ENCODE peak calls at places on chromosomes 5 and 9, in seven cellular contexts. K is WERI-Rb-1; C is esophagus muscularis mucosa; L is CD8-positive, alpha-beta memory T cell; O is sigmoid colon; A is esophagus squamous epithelium; J is small intestine. W is an unnamed sample.

GRCh38 chr5:137734962-137735530 is 843 bp downstream of the KLHL3 start:
- DNase-seq in K (peak; percentile 30), C (no peak), L (no peak), O (peak; percentile 68), A (no peak), J (peak; percentile 50), W (no peak)

GRCh38 chr9:117343416-117343815 is 71.4 kb downstream of the ASTN2 start:
- DNase-seq in K (no peak), C (no peak), L (no peak), O (no peak), A (no peak), J (no peak), W (no peak)

GRCh38 chr9:14119694-14120514 is 194.0 kb downstream of the NFIB start:
- DNase-seq in K (no peak), C (no peak), L (no peak), O (no peak), A (no peak), J (no peak), W (no peak)

GRCh38 chr5:65620021-65620420 is 4.1 kb downstream of the TRIM23 start:
- DNase-seq in K (no peak), C (no peak), L (no peak), O (no peak), A (no peak), J (no peak), W (no peak)

GRCh38 chr9:99353408-99353807 is 131.3 kb downstream of the SEC61B start:
- DNase-seq in K (no peak), C (no peak), L (no peak), O (peak; percentile 82), A (no peak), J (no peak), W (no peak)

GRCh38 chr9:133995012-133995896 is 3.1 kb upstream of the VAV2 start:
- DNase-seq in K (peak; percentile 52), C (no peak), L (no peak), O (no peak), A (no peak), J (no peak), W (no peak)

GRCh38 chr9:129109504-129109903 is 1.1 kb downstream of the CRAT start:
- DNase-seq in K (peak; percentile 53), C (no peak), L (no peak), O (peak; percentile 86), A (no peak), J (peak; percentile 46), W (no peak)

GRCh38 chr5:151092750-151093149 is 11.9 kb upstream of the TNIP1 start:
- DNase-seq in K (no peak), C (no peak), L (no peak), O (peak; percentile 74), A (no peak), J (peak; percentile 62), W (no peak)

GRCh38 chr5:141647851-141648250 is 3.4 kb downstream of the FCHSD1 start:
- DNase-seq in K (no peak), C (no peak), L (no peak), O (no peak), A (no peak), J (no peak), W (no peak)

GRCh38 chr9:117153021-117153420 is 261.8 kb downstream of the ASTN2 start:
- DNase-seq in K (no peak), C (peak; percentile 87), L (no peak), O (no peak), A (no peak), J (no peak), W (no peak)

GRCh38 chr5:124773291-124774001 is 27.0 kb upstream of the ZNF608 start:
- DNase-seq in K (no peak), C (no peak), L (no peak), O (no peak), A (no peak), J (no peak), W (no peak)

GRCh38 chr5:52870448-52870847 is 82.7 kb downstream of the ITGA1 start:
- DNase-seq in K (peak; percentile 36), C (no peak), L (no peak), O (no peak), A (no peak), J (no peak), W (no peak)

GRCh38 chr5:133199366-133199901 is 147.6 kb downstream of the HSPA4 start:
- DNase-seq in K (no peak), C (peak; percentile 79), L (no peak), O (no peak), A (no peak), J (no peak), W (no peak)

GRCh38 chr5:14108170-14108996 is 34.8 kb upstream of the TRIO start:
- DNase-seq in K (peak; percentile 68), C (no peak), L (no peak), O (peak; percentile 86), A (no peak), J (peak; percentile 67), W (peak; percentile 3)

GRCh38 chr5:71816307-71816706 is 97.2 kb downstream of the CARTPT start:
- DNase-seq in K (no peak), C (no peak), L (no peak), O (no peak), A (no peak), J (peak; percentile 5), W (no peak)

GRCh38 chr5:40464461-40464860 is 215.3 kb upstream of the PTGER4 start:
- DNase-seq in K (no peak), C (no peak), L (no peak), O (no peak), A (no peak), J (no peak), W (no peak)

GRCh38 chr5:168696611-168697010 is 117.4 kb upstream of the PANK3 start:
- DNase-seq in K (no peak), C (no peak), L (no peak), O (no peak), A (no peak), J (no peak), W (no peak)

GRCh38 chr9:98864257-98865180 is 57.0 kb downstream of the GALNT12 start:
- DNase-seq in K (no peak), C (no peak), L (no peak), O (peak; percentile 86), A (no peak), J (no peak), W (no peak)

GRCh38 chr5:170747851-170748250 is 35.7 kb upstream of the GABRP start:
- DNase-seq in K (peak; percentile 45), C (peak; percentile 88), L (no peak), O (no peak), A (no peak), J (no peak), W (no peak)

GRCh38 chr9:116594552-116594951 is 92.6 kb upstream of the TRIM32 start:
- DNase-seq in K (no peak), C (no peak), L (no peak), O (no peak), A (no peak), J (no peak), W (no peak)

GRCh38 chr9:133415107-133415506 is 2.7 kb downstream of the REXO4 start:
- DNase-seq in K (no peak), C (no peak), L (no peak), O (no peak), A (no peak), J (no peak), W (no peak)

GRCh38 chr5:16456103-16456832 is 9.3 kb downstream of the ZNF622 start:
- DNase-seq in K (no peak), C (no peak), L (peak; percentile 49), O (no peak), A (no peak), J (peak; percentile 70), W (no peak)

GRCh38 chr9:136483589-136484152 is 831 bp upstream of the SEC16A start:
- DNase-seq in K (peak; percentile 91), C (peak; percentile 96), L (peak; percentile 97), O (peak; percentile 95), A (peak; percentile 79), J (peak; percentile 90), W (peak; percentile 92)

GRCh38 chr9:72960446-72960845 is 7.6 kb upstream of the ALDH1A1 start:
- DNase-seq in K (no peak), C (no peak), L (no peak), O (no peak), A (no peak), J (no peak), W (no peak)

GRCh38 chr9:5667391-5667790 is 38.5 kb downstream of the RIC1 start:
- DNase-seq in K (no peak), C (no peak), L (no peak), O (no peak), A (no peak), J (no peak), W (no peak)
- H3K27ac ChIP-seq in K (no peak overlapping the region), C (no peak overlapping the region), L (no peak overlapping the region), O (no peak overlapping the region), A (no peak overlapping the region), J (no peak overlapping the region), W (no peak overlapping the region)

DNA sequence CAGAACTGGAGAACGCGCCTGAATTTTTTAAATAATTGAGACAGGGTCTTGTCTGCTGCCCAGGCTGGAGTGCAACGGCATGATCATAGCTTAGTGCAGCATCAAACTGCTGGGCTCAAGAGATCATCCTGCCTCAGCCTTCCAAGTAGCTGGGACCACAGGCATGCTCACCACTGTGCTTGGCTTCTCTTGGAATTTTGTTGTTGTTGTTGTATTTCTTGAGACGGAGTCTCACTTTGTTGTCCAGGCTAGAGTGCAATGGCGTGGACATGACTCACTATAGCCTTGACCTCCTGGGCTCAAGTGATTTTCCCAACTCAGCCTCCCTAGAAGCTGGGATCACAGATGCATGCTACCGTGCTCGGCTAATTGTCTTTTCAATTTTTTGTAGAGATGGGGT is 58.4 kb upstream of the DAB2IP start:
- DNase-seq in K (no peak), C (no peak), L (no peak), O (no peak), A (no peak), J (no peak), W (no peak)
- H3K27ac ChIP-seq in K (no peak overlapping the region), C (no peak overlapping the region), L (no peak overlapping the region), O (peak overlapping the region; percentile 4), A (no peak overlapping the region), J (no peak overlapping the region), W (no peak overlapping the region)

GRCh38 chr5:61620660-61621650 is 288.9 kb downstream of the ZSWIM6 start:
- DNase-seq in K (no peak), C (no peak), L (no peak), O (peak; percentile 85), A (no peak), J (no peak), W (peak; percentile 68)
- H3K27ac ChIP-seq in K (no peak overlapping the region), C (peak overlapping the region; percentile 50), L (no peak overlapping the region), O (peak overlapping the region; percentile 72), A (peak overlapping the region; percentile 62), J (no peak overlapping the region), W (peak overlapping the region; percentile 97)

GRCh38 chr5:73545403-73545779 is 20.0 kb downstream of the ANKRA2 start:
- DNase-seq in K (no peak), C (no peak), L (no peak), O (no peak), A (no peak), J (no peak), W (no peak)

GRCh38 chr5:73540192-73540591 is 25.2 kb downstream of the ANKRA2 start:
- DNase-seq in K (no peak), C (no peak), L (no peak), O (no peak), A (no peak), J (no peak), W (no peak)

GRCh38 chr5:73544429-73545402 is 20.7 kb downstream of the ANKRA2 start:
- DNase-seq in K (peak; percentile 33), C (no peak), L (no peak), O (no peak), A (no peak), J (peak; percentile 93), W (no peak)

DNA sequence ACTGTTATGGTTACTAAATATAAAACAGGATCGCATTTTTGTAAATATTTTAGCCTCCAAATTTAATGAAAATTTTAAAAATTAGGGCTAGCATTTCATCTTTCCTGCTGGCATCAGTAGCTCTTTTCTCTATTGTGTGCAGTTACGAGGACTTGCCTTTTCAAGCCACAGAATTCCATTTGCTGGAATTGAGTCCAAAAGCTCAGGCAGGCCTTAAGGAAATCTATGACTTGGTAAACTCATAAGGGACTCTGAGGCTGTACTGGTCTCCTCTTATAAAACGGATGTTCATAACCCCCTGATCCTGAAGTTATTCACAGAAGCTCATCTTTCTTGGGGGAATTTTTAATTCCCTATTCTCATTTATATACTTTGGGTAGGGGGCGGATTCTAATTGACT is 23.5 kb downstream of the ANKRA2 start:
- DNase-seq in K (no peak), C (no peak), L (no peak), O (no peak), A (no peak), J (no peak), W (no peak)
- H3K27ac ChIP-seq in K (no peak overlapping the region), C (peak overlapping the region; percentile 42), L (no peak overlapping the region), O (no peak overlapping the region), A (peak overlapping the region; percentile 81), J (no peak overlapping the region), W (peak overlapping the region; percentile 26)

W was measured in caudate nucleus.